ENCODE peak calls at places on chromosomes 11 and 22, in six cellular contexts. I, C, P, F, W and H are unnamed samples.

GRCh38 chr11:66340596-66341501 is 4.1 kb downstream of the BRMS1 start:
- DNase-seq in W (no peak), F (no peak), C (no peak), P (no peak), I (no peak), H (no peak)

GRCh38 chr22:26592368-26593015 is 2.6 kb upstream of the TPST2 start:
- DNase-seq in I (no peak), W (no peak), C (no peak), F (no peak), P (no peak), H (peak)

GRCh38 chr11:94740083-94740974 is 27.8 kb upstream of the AMOTL1 start:
- DNase-seq in I (peak), C (no peak), P (peak), W (peak), F (no peak), H (no peak)

GRCh38 chr11:12862761-12863469 is 146.2 kb upstream of the RASSF10 start:
- DNase-seq in W (peak), F (peak), I (peak), P (no peak), C (peak), H (peak)

GRCh38 chr11:115330693-115331482 is 173.3 kb downstream of the CADM1 start:
- DNase-seq in W (no peak), I (no peak), F (no peak), C (no peak), P (no peak), H (no peak)

GRCh38 chr11:72724851-72725730 is 27.1 kb downstream of the ARAP1 start:
- DNase-seq in I (peak), F (peak), W (peak), C (peak), P (peak), H (peak)

GRCh38 chr11:127217941-127218615 is 217.5 kb upstream of the KIRREL3 start:
- DNase-seq in I (peak), P (no peak), C (no peak), F (no peak), W (no peak), H (no peak)

GRCh38 chr11:74896311-74896710 is 52.6 kb downstream of the XRRA1 start:
- DNase-seq in C (no peak), F (no peak), I (no peak), W (no peak), P (no peak), H (no peak)

GRCh38 chr11:132439711-132440300 is 1069.4 kb downstream of the NTM start:
- DNase-seq in C (no peak), F (no peak), W (no peak), P (no peak), I (no peak), H (no peak)

GRCh38 chr11:114166897-114167323 is 107.4 kb downstream of the ZBTB16 start:
- DNase-seq in C (no peak), W (no peak), I (peak), F (peak), P (peak), H (peak)

GRCh38 chr11:77503006-77503405 is 29.1 kb upstream of the PAK1 start:
- DNase-seq in C (no peak), F (peak), P (no peak), W (peak), I (peak), H (no peak)

GRCh38 chr11:63917685-63918523 is 940 bp upstream of the RCOR2 start:
- DNase-seq in I (peak), P (peak), W (peak), C (peak), F (no peak), H (no peak)

GRCh38 chr11:71282581-71283351 is 30.4 kb upstream of the SHANK2 start:
- DNase-seq in C (no peak), P (peak), I (no peak), F (no peak), W (no peak), H (no peak)

GRCh38 chr11:129910360-129910759 is 15.0 kb upstream of the NFRKB start:
- DNase-seq in I (no peak), F (no peak), W (peak), C (no peak), P (no peak), H (no peak)

GRCh38 chr11:116701876-116702275 is 70.9 kb downstream of the BUD13 start:
- DNase-seq in I (no peak), P (no peak), C (no peak), W (no peak), F (no peak), H (no peak)

GRCh38 chr11:12170984-12171383 is 60.6 kb downstream of the MICAL2 start:
- DNase-seq in I (peak), F (peak), P (no peak), W (no peak), C (no peak), H (no peak)

GRCh38 chr11:111370902-111371578 is 8.0 kb downstream of the POU2AF1 start:
- DNase-seq in C (no peak), P (no peak), W (no peak), F (no peak), I (no peak), H (no peak)

GRCh38 chr11:110323786-110324185 is 27.4 kb upstream of the RDX start:
- DNase-seq in I (no peak), C (no peak), P (no peak), F (no peak), W (no peak), H (no peak)

GRCh38 chr11:1469911-1470680 is 16.5 kb downstream of the MOB2 start:
- DNase-seq in F (no peak), W (no peak), C (no peak), P (no peak), I (no peak), H (no peak)

GRCh38 chr11:109644158-109644557 is 222.2 kb downstream of the C11orf87 start:
- DNase-seq in F (peak), W (peak), I (no peak), P (no peak), C (no peak), H (no peak)

GRCh38 chr11:11659567-11660341 is 37.9 kb upstream of the GALNT18 start:
- DNase-seq in I (no peak), W (no peak), C (peak), P (no peak), F (no peak), H (no peak)

GRCh38 chr11:79437274-79437980 is 3.4 kb downstream of the TENM4 start:
- DNase-seq in P (peak), W (peak), C (no peak), F (peak), I (peak), H (peak)

GRCh38 chr11:1293619-1294015 is 15.8 kb downstream of the TOLLIP start:
- DNase-seq in I (no peak), C (peak), P (peak), W (no peak), F (no peak), H (peak)

GRCh38 chr22:26648011-26648497 is 9.3 kb upstream of the MIAT start:
- DNase-seq in F (no peak), I (no peak), W (no peak), P (no peak), C (no peak), H (no peak)

GRCh38 chr11:9680028-9680427 is 16.2 kb downstream of the SWAP70 start:
- DNase-seq in F (peak), W (no peak), C (no peak), P (no peak), I (no peak), H (no peak)

GRCh38 chr11:9678576-9678975 is 14.7 kb downstream of the SWAP70 start:
- DNase-seq in C (no peak), W (no peak), P (no peak), F (no peak), I (no peak), H (no peak)

GRCh38 chr11:9681583-9682372 is 17.9 kb downstream of the SWAP70 start:
- DNase-seq in F (no peak), C (no peak), W (no peak), P (no peak), I (no peak), H (no peak)

GRCh38 chr11:9675691-9676090 is 11.8 kb downstream of the SWAP70 start:
- DNase-seq in I (no peak), W (no peak), C (no peak), F (no peak), P (no peak), H (no peak)

GRCh38 chr11:9677951-9678350 is 14.1 kb downstream of the SWAP70 start:
- DNase-seq in W (no peak), F (no peak), I (no peak), C (no peak), P (no peak), H (no peak)
- TF ChIP-seq CTCF in W (no peak), F (no peak), I (no peak), C (no peak), P (no peak), H (no peak)

GRCh38 chr22:45970709-45971388 is 6.1 kb downstream of the WNT7B start:
- DNase-seq in F (peak), W (no peak), P (no peak), I (no peak), C (no peak), H (no peak)

GRCh38 chr22:45968751-45969413 is 8.1 kb downstream of the WNT7B start:
- DNase-seq in I (peak), F (peak), W (no peak), C (no peak), P (peak), H (peak)

GRCh38 chr22:45969801-45970464 is 7.0 kb downstream of the WNT7B start:
- DNase-seq in I (no peak), W (no peak), F (no peak), C (no peak), P (no peak), H (no peak)

GRCh38 chr22:45968003-45968650 is 8.8 kb downstream of the WNT7B start:
- DNase-seq in F (peak), P (no peak), C (no peak), W (no peak), I (peak), H (no peak)

DNA sequence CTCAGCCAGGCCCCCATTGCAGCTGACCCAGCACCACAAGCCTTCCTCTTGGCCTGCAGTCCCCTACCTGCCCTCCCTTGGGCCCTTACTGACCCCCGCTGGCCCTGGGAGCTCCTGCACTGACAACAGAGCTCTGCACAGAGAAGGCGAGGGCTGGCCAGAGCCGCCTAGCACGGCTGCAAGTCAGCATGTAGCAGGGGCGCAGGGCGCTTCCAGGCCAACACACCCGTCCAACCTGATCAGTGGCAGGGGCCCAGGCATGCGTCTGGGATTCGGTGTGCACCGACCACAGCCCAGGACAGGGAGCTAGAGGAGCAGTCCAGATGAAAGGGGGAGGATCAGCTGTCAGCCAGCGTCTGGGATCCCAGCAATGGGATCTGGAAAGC is 7.6 kb downstream of the WNT7B start:
- DNase-seq in I (no peak), W (peak), C (peak), F (no peak), P (peak), H (no peak)
- TF ChIP-seq CTCF in I (peak), W (no peak), C (no peak), F (no peak), P (no peak), H (peak)

GRCh38 chr11:7655253-7656217 is 17.8 kb downstream of the CYB5R2 start:
- DNase-seq in F (no peak), C (no peak), W (no peak), I (no peak), P (no peak), H (no peak)

GRCh38 chr11:7651700-7652099 is 21.6 kb downstream of the CYB5R2 start:
- DNase-seq in C (no peak), F (no peak), P (no peak), I (no peak), W (no peak), H (no peak)

GRCh38 chr11:7651140-7651551 is 22.2 kb downstream of the CYB5R2 start:
- DNase-seq in W (no peak), I (no peak), P (no peak), F (peak), C (no peak), H (no peak)

GRCh38 chr11:7656704-7657103 is 16.6 kb downstream of the CYB5R2 start:
- DNase-seq in C (no peak), F (no peak), P (no peak), I (no peak), W (no peak), H (no peak)

GRCh38 chr11:7654094-7654742 is 19.1 kb downstream of the CYB5R2 start:
- DNase-seq in I (no peak), F (no peak), W (no peak), P (no peak), C (no peak), H (no peak)
- TF ChIP-seq CTCF in I (no peak), F (no peak), W (no peak), P (no peak), C (no peak), H (no peak)

GRCh38 chr11:119342362-119343130 is 1.9 kb upstream of the C1QTNF5 start:
- DNase-seq in F (no peak), C (no peak), W (no peak), P (no peak), I (no peak), H (no peak)

GRCh38 chr11:119345685-119346084 is 820 bp downstream of the MFRP start:
- DNase-seq in F (no peak), P (no peak), W (no peak), C (no peak), I (no peak), H (no peak)

GRCh38 chr11:119343726-119344125 is 2.8 kb downstream of the MFRP start:
- DNase-seq in W (no peak), C (no peak), I (no peak), F (no peak), P (no peak), H (no peak)

GRCh38 chr11:119346605-119347004 is at the start of gene MFRP:
- DNase-seq in C (no peak), P (no peak), W (no peak), I (no peak), F (no peak), H (no peak)

DNA sequence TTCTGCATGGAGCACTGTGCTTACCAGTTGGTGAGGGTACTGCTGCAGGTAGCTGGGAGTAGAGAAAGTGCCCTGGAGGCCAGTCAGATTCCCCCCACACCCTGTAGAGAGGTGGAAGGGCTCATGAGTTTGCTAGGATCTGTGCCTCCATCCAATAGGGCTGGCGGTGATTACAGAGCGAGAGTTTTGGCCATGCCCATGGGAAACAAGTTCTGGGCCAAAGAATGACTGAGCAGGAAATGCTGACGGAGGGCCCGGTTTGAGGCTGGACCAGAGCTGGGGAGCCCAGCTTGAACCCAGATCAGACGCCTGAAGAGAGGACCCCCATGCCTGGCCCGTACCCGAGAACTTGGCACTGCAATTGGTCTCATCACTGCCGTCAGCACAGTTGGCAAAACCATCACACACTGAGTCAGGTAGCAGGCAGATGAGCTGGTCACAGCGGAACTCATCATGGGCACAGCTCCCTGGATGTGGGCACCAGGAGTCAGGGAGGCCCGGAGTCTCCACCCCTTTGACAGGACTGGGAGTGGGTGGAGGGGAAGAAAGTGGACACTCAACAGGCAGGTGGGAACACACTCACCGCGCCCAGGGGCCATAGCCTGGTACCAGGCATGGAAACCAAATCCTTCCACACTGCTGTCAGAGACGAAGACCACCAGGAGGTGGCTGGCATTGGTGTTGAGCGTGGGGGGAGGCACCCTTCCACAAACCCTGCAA is 2.1 kb downstream of the MFRP start:
- DNase-seq in P (no peak), W (no peak), C (no peak), I (no peak), F (no peak), H (no peak)
- TF ChIP-seq CTCF in P (no peak), W (no peak), C (no peak), I (no peak), F (no peak), H (no peak)

GRCh38 chr11:69167916-69168691 is 12.4 kb downstream of the SMIM38 start:
- DNase-seq in F (peak), I (peak), W (no peak), P (peak), C (peak), H (peak)

GRCh38 chr11:69164824-69165223 is 9.1 kb downstream of the SMIM38 start:
- DNase-seq in I (no peak), C (no peak), W (no peak), P (no peak), F (no peak), H (no peak)

GRCh38 chr11:69165775-69166174 is 10.0 kb downstream of the SMIM38 start:
- DNase-seq in P (no peak), W (no peak), F (no peak), C (no peak), I (no peak), H (no peak)

GRCh38 chr11:69167130-69167915 is 11.6 kb downstream of the SMIM38 start:
- DNase-seq in C (no peak), I (no peak), P (no peak), F (no peak), W (no peak), H (no peak)

DNA sequence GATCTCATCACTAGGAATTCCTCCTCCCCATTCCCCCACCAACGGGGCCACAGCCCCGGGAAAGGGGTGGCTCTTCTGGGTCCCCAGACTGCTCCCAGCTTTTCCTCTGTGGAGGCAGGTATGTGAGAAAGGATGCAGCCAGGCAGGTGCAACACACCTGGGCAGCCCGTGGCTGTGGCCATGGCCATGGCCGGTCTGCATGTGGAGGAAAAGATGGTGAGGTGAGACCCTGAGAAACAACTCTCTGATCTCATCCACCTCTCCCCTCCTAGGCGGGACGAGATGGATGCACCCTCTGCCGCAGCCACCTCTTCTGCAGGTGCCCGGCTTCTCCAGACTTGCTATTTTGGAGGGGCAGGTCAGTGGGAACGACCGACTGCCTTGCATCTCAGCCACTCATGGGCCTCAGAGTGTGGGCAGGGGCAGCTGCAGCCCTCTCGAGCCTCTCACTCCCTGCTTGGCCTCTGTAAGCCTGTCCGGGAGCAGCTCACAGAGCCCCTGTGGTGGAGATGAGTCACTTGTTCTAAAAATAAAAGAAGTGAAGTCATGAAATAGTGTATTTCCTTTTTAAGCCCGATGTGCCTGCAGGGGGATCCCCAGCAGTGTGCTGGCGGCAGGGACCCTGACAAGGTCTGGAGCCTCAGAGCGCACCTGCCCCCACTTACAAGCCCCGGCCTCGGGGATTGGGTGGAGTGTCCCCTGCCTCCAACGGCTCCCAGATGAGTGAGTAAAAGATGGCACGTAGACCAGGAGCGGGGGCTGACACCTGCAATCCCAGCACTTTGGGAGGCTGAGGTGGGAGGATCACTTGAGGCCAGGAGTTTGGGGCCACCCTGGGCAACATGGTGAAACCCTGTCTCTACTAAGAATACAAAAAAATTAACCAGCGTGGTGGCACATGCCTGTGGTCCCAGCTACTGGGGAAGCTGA is 10.7 kb downstream of the SMIM38 start:
- DNase-seq in C (peak), P (peak), W (peak), F (peak), I (peak), H (peak)
- TF ChIP-seq CTCF in C (no peak), P (peak), W (peak), F (peak), I (peak), H (no peak)

DNA sequence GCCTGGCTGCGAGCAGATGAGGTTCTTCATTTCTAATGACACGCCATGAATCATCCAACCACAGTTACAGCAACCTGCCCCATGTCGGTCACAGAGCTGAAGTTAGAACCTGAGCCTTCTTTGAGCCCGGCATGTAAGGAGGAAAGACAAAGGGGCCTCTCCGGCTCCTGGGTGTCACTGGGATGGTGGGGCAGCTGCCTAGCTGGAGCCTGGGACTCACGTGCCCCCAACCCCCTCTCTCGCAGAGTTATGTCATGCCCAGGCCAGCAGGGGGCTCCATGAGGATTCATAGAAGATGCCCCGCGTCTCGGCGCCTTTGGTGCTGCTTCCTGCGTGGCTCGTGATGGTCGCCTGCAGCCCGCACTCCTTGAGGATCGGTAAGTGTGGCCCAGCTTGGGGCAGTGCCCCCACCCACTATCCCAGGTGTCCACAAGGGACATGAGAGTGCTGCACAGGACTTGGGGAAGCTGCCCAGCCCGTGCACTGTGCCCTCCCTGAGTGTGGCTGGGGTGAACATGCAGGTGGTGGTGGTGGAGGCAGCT is 148.5 kb downstream of the GRIK4 start:
- DNase-seq in I (peak), F (peak), C (peak), W (peak), P (peak), H (peak)
- TF ChIP-seq CTCF in I (peak), F (peak), C (peak), W (peak), P (no peak), H (no peak)

GRCh38 chr22:40727607-40728325 is 48.5 kb downstream of the MCHR1 start:
- DNase-seq in F (no peak), C (no peak), I (no peak), W (no peak), P (no peak), H (no peak)

GRCh38 chr22:40729284-40729683 is 50.0 kb downstream of the MCHR1 start:
- DNase-seq in I (no peak), F (no peak), P (no peak), W (no peak), C (no peak), H (no peak)

GRCh38 chr22:40733919-40734318 is 54.6 kb downstream of the MCHR1 start:
- DNase-seq in F (no peak), C (no peak), P (no peak), I (no peak), W (no peak), H (no peak)

GRCh38 chr22:40728731-40729189 is 49.5 kb downstream of the MCHR1 start:
- DNase-seq in W (peak), I (no peak), F (no peak), C (no peak), P (no peak), H (no peak)

GRCh38 chr22:40732996-40733292 is 53.7 kb downstream of the MCHR1 start:
- DNase-seq in F (no peak), C (no peak), W (no peak), I (no peak), P (no peak), H (no peak)
- TF ChIP-seq CTCF in F (no peak), C (no peak), W (no peak), I (no peak), P (no peak), H (peak)

GRCh38 chr22:41523464-41524221 is 20.6 kb downstream of the POLR3H start:
- DNase-seq in P (no peak), W (no peak), I (peak), C (no peak), F (peak), H (no peak)
- TF ChIP-seq CTCF in P (no peak), W (no peak), I (no peak), C (no peak), F (no peak), H (no peak)